ENCODE peak calls at places on chromosomes 5 and 9, in seven cellular contexts. One of them, this sample, is unnamed.

GRCh38 chr5:180491496-180491895 is 2.7 kb upstream of the CNOT6 start:
- DNase-seq in trophoblast cell: no peak
- DNase-seq in H1: no peak
- DNase-seq in neuronal stem cell: no peak
- DNase-seq in IMR-90: no peak
- DNase-seq in mesendoderm: peak; percentile 81
- DNase-seq in H9: peak; percentile 52
- DNase-seq in this sample: no peak

GRCh38 chr9:72394061-72394460 is 29.1 kb upstream of the ZFAND5 start:
- DNase-seq in mesendoderm: no peak
- DNase-seq in trophoblast cell: no peak
- DNase-seq in IMR-90: no peak
- DNase-seq in H9: no peak
- DNase-seq in neuronal stem cell: no peak
- DNase-seq in H1: no peak
- DNase-seq in this sample: no peak

GRCh38 chr5:124668353-124669299 is 77.8 kb downstream of the ZNF608 start:
- DNase-seq in H1: no peak
- DNase-seq in mesendoderm: no peak
- DNase-seq in IMR-90: no peak
- DNase-seq in trophoblast cell: no peak
- DNase-seq in H9: no peak
- DNase-seq in neuronal stem cell: no peak
- DNase-seq in this sample: no peak

GRCh38 chr5:146816775-146817387 is 61.7 kb downstream of the PPP2R2B start:
- DNase-seq in H9: peak; percentile 42
- DNase-seq in trophoblast cell: no peak
- DNase-seq in H1: no peak
- DNase-seq in mesendoderm: peak; percentile 43
- DNase-seq in neuronal stem cell: no peak
- DNase-seq in IMR-90: no peak
- DNase-seq in this sample: no peak

GRCh38 chr9:96176901-96177718 is 124.9 kb downstream of the HSD17B3 start:
- DNase-seq in trophoblast cell: no peak
- DNase-seq in H9: peak; percentile 56
- DNase-seq in mesendoderm: peak; percentile 46
- DNase-seq in neuronal stem cell: no peak
- DNase-seq in IMR-90: no peak
- DNase-seq in H1: no peak
- DNase-seq in this sample: no peak

GRCh38 chr9:83322438-83322837 is 215.8 kb downstream of the FRMD3 start:
- DNase-seq in neuronal stem cell: no peak
- DNase-seq in H9: no peak
- DNase-seq in trophoblast cell: no peak
- DNase-seq in H1: no peak
- DNase-seq in IMR-90: no peak
- DNase-seq in mesendoderm: peak; percentile 17
- DNase-seq in this sample: no peak

GRCh38 chr9:7216004-7216821 is 458.4 kb downstream of the KDM4C start:
- DNase-seq in mesendoderm: peak; percentile 21
- DNase-seq in neuronal stem cell: no peak
- DNase-seq in H9: no peak
- DNase-seq in IMR-90: peak; percentile 7
- DNase-seq in trophoblast cell: no peak
- DNase-seq in H1: no peak
- DNase-seq in this sample: peak; percentile 79

GRCh38 chr5:134406390-134406789 is 5.3 kb downstream of the CDKN2AIPNL start:
- DNase-seq in H1: no peak
- DNase-seq in H9: no peak
- DNase-seq in neuronal stem cell: no peak
- DNase-seq in IMR-90: peak; percentile 57
- DNase-seq in mesendoderm: no peak
- DNase-seq in trophoblast cell: peak; percentile 46
- DNase-seq in this sample: peak; percentile 14

GRCh38 chr9:126756876-126757415 is 47.9 kb upstream of the ZBTB43 start:
- DNase-seq in mesendoderm: no peak
- DNase-seq in neuronal stem cell: no peak
- DNase-seq in H1: no peak
- DNase-seq in H9: no peak
- DNase-seq in IMR-90: no peak
- DNase-seq in trophoblast cell: no peak
- DNase-seq in this sample: no peak

GRCh38 chr5:141245250-141245717 is at the start of gene PCDHB15:
- DNase-seq in trophoblast cell: no peak
- DNase-seq in neuronal stem cell: peak; percentile 39
- DNase-seq in mesendoderm: peak; percentile 82
- DNase-seq in H1: peak; percentile 83
- DNase-seq in IMR-90: no peak
- DNase-seq in H9: peak; percentile 65
- DNase-seq in this sample: peak; percentile 4

GRCh38 chr5:2732850-2733249 is 18.6 kb downstream of the IRX2 start:
- DNase-seq in H9: peak; percentile 10
- DNase-seq in IMR-90: no peak
- DNase-seq in mesendoderm: no peak
- DNase-seq in H1: no peak
- DNase-seq in trophoblast cell: no peak
- DNase-seq in neuronal stem cell: no peak
- DNase-seq in this sample: no peak

GRCh38 chr5:40446910-40447309 is 232.8 kb upstream of the PTGER4 start:
- DNase-seq in IMR-90: peak; percentile 92
- DNase-seq in H9: no peak
- DNase-seq in trophoblast cell: peak; percentile 48
- DNase-seq in H1: no peak
- DNase-seq in mesendoderm: peak; percentile 28
- DNase-seq in neuronal stem cell: no peak
- DNase-seq in this sample: peak; percentile 85

GRCh38 chr9:111456536-111456935 is 27.6 kb downstream of the ECPAS start:
- DNase-seq in neuronal stem cell: no peak
- DNase-seq in IMR-90: no peak
- DNase-seq in trophoblast cell: no peak
- DNase-seq in H9: no peak
- DNase-seq in H1: no peak
- DNase-seq in mesendoderm: peak; percentile 43
- DNase-seq in this sample: no peak

GRCh38 chr5:135880801-135881200 is 14.8 kb downstream of the IL9 start:
- DNase-seq in trophoblast cell: no peak
- DNase-seq in mesendoderm: no peak
- DNase-seq in IMR-90: no peak
- DNase-seq in neuronal stem cell: no peak
- DNase-seq in H9: no peak
- DNase-seq in H1: no peak
- DNase-seq in this sample: no peak

GRCh38 chr5:40410939-40411635 is 268.6 kb upstream of the PTGER4 start:
- DNase-seq in mesendoderm: no peak
- DNase-seq in neuronal stem cell: no peak
- DNase-seq in trophoblast cell: peak; percentile 37
- DNase-seq in H1: no peak
- DNase-seq in H9: no peak
- DNase-seq in IMR-90: peak; percentile 60
- DNase-seq in this sample: peak; percentile 70

GRCh38 chr5:172840778-172841154 is 6.7 kb downstream of the ERGIC1 start:
- DNase-seq in H1: no peak
- DNase-seq in H9: no peak
- DNase-seq in trophoblast cell: no peak
- DNase-seq in neuronal stem cell: no peak
- DNase-seq in IMR-90: no peak
- DNase-seq in mesendoderm: no peak
- DNase-seq in this sample: no peak

GRCh38 chr5:37668524-37669047 is 171.3 kb downstream of the GDNF start:
- DNase-seq in H9: no peak
- DNase-seq in trophoblast cell: peak; percentile 97
- DNase-seq in IMR-90: peak; percentile 100
- DNase-seq in H1: no peak
- DNase-seq in neuronal stem cell: no peak
- DNase-seq in mesendoderm: peak; percentile 93
- DNase-seq in this sample: peak; percentile 97

GRCh38 chr9:114342755-114343440 is 13.2 kb downstream of the ORM2 start:
- DNase-seq in IMR-90: no peak
- DNase-seq in H1: no peak
- DNase-seq in mesendoderm: no peak
- DNase-seq in trophoblast cell: no peak
- DNase-seq in neuronal stem cell: no peak
- DNase-seq in H9: no peak
- DNase-seq in this sample: no peak

GRCh38 chr9:126673689-126674364 is 60.1 kb downstream of the LMX1B start:
- DNase-seq in mesendoderm: no peak
- DNase-seq in neuronal stem cell: no peak
- DNase-seq in H1: no peak
- DNase-seq in H9: no peak
- DNase-seq in trophoblast cell: no peak
- DNase-seq in IMR-90: peak; percentile 2
- DNase-seq in this sample: peak; percentile 13

GRCh38 chr9:4327504-4328191 is 27.8 kb upstream of the GLIS3 start:
- DNase-seq in IMR-90: peak; percentile 78
- DNase-seq in H9: no peak
- DNase-seq in trophoblast cell: no peak
- DNase-seq in neuronal stem cell: no peak
- DNase-seq in H1: peak; percentile 52
- DNase-seq in mesendoderm: peak; percentile 50
- DNase-seq in this sample: peak; percentile 49

GRCh38 chr9:135879237-135879601 is 28.1 kb downstream of the CAMSAP1 start:
- DNase-seq in IMR-90: peak; percentile 45
- DNase-seq in neuronal stem cell: no peak
- DNase-seq in H9: no peak
- DNase-seq in H1: no peak
- DNase-seq in mesendoderm: no peak
- DNase-seq in trophoblast cell: no peak
- DNase-seq in this sample: no peak

GRCh38 chr9:135879619-135880018 is 27.7 kb downstream of the CAMSAP1 start:
- DNase-seq in trophoblast cell: no peak
- DNase-seq in H9: no peak
- DNase-seq in neuronal stem cell: no peak
- DNase-seq in H1: no peak
- DNase-seq in IMR-90: no peak
- DNase-seq in mesendoderm: no peak
- DNase-seq in this sample: no peak

GRCh38 chr9:135884328-135885035 is 22.9 kb downstream of the CAMSAP1 start:
- DNase-seq in H1: no peak
- DNase-seq in trophoblast cell: no peak
- DNase-seq in mesendoderm: no peak
- DNase-seq in neuronal stem cell: no peak
- DNase-seq in H9: no peak
- DNase-seq in IMR-90: peak; percentile 86
- DNase-seq in this sample: peak; percentile 85

GRCh38 chr9:135883410-135884089 is 23.8 kb downstream of the CAMSAP1 start:
- DNase-seq in neuronal stem cell: no peak
- DNase-seq in H9: no peak
- DNase-seq in H1: no peak
- DNase-seq in trophoblast cell: no peak
- DNase-seq in mesendoderm: no peak
- DNase-seq in IMR-90: no peak
- DNase-seq in this sample: no peak

GRCh38 chr9:135882011-135882410 is 25.3 kb downstream of the CAMSAP1 start:
- DNase-seq in H1: no peak
- DNase-seq in H9: no peak
- DNase-seq in neuronal stem cell: no peak
- DNase-seq in mesendoderm: peak; percentile 59
- DNase-seq in IMR-90: no peak
- DNase-seq in trophoblast cell: peak; percentile 81
- DNase-seq in this sample: no peak
- H2AK5ac ChIP-seq in H1: no peak overlapping the region
- H2AK5ac ChIP-seq in H9: no peak overlapping the region
- H2AK5ac ChIP-seq in neuronal stem cell: no peak overlapping the region
- H2AK5ac ChIP-seq in mesendoderm: no peak overlapping the region
- H2AK5ac ChIP-seq in IMR-90: no peak overlapping the region
- H2AK5ac ChIP-seq in trophoblast cell: no peak overlapping the region
- H2AK5ac ChIP-seq in this sample: no peak overlapping the region

DNA sequence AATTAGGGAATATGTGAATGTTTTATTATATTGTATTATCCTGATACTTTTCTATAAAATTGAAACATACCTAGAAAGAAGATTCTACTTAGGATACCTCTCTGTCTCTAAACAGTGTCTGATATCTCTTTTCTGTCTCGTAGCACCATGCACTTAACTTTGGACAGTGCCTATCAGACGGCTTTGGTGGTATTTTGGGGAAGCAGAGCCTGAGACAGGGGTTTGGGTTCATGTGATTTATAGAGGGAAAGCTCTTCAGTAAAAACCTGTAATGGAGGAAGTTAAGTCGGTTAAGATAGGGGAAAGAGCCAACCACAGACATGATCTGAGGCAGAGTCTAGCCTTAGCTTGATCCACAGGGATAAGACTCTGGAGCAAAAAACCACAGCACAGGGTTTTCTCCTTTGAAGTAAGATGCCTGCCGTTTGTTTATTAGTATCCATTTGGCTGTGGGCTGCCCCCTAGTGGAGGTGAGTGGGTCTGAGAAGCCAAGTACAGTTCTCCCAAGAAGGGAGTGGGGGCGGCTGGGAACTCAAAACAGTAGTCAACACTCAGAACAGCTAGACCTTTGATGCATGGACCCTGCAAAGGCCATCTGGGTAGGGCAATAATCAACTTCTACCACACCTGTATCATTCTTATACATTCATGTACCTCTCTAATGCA is 141.2 kb upstream of the ASTN2 start:
- DNase-seq in H9: peak; percentile 84
- DNase-seq in mesendoderm: peak; percentile 85
- DNase-seq in trophoblast cell: peak; percentile 50
- DNase-seq in neuronal stem cell: peak; percentile 17
- DNase-seq in H1: peak; percentile 89
- DNase-seq in IMR-90: no peak
- DNase-seq in this sample: peak; percentile 10
- H3K4ac ChIP-seq in H9: no peak overlapping the region
- H3K4ac ChIP-seq in mesendoderm: no peak overlapping the region
- H3K4ac ChIP-seq in trophoblast cell: no peak overlapping the region
- H3K4ac ChIP-seq in neuronal stem cell: no peak overlapping the region
- H3K4ac ChIP-seq in H1: no peak overlapping the region
- H3K4ac ChIP-seq in IMR-90: no peak overlapping the region
- H3K4ac ChIP-seq in this sample: no peak overlapping the region

GRCh38 chr9:35333551-35333950 is 156.4 kb upstream of the RUSC2 start:
- DNase-seq in H9: no peak
- DNase-seq in mesendoderm: no peak
- DNase-seq in H1: no peak
- DNase-seq in trophoblast cell: peak; percentile 50
- DNase-seq in IMR-90: peak; percentile 86
- DNase-seq in neuronal stem cell: no peak
- DNase-seq in this sample: peak; percentile 52
- H2AK5ac ChIP-seq in H9: no peak overlapping the region
- H2AK5ac ChIP-seq in mesendoderm: no peak overlapping the region
- H2AK5ac ChIP-seq in H1: no peak overlapping the region
- H2AK5ac ChIP-seq in trophoblast cell: no peak overlapping the region
- H2AK5ac ChIP-seq in IMR-90: no peak overlapping the region
- H2AK5ac ChIP-seq in neuronal stem cell: no peak overlapping the region
- H2AK5ac ChIP-seq in this sample: no peak overlapping the region

DNA sequence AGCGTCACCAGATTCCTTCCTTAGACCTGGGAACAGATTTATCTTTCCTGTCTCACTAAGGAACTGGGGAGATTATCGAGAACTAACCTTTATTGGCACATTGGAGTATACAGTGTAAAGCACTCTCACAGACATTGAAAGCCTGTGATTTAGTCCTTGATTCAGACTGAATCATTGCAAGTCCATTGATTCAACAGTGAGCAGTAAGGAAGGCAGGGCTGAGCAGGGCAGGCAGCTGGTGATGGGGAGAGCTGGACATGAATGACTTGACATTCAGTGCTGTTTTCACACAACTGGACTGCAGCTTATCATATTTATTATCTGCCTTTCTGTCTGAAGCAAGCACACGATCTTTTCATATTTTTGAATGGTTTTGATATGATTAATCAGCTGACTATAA is 16.2 kb downstream of the ISOC1 start:
- DNase-seq in IMR-90: peak; percentile 25
- DNase-seq in mesendoderm: no peak
- DNase-seq in trophoblast cell: no peak
- DNase-seq in H9: no peak
- DNase-seq in H1: no peak
- DNase-seq in neuronal stem cell: no peak
- DNase-seq in this sample: no peak
- H3K4ac ChIP-seq in IMR-90: no peak overlapping the region
- H3K4ac ChIP-seq in mesendoderm: no peak overlapping the region
- H3K4ac ChIP-seq in trophoblast cell: no peak overlapping the region
- H3K4ac ChIP-seq in H9: no peak overlapping the region
- H3K4ac ChIP-seq in H1: no peak overlapping the region
- H3K4ac ChIP-seq in neuronal stem cell: no peak overlapping the region
- H3K4ac ChIP-seq in this sample: no peak overlapping the region

GRCh38 chr9:128899566-128900322 is 17.8 kb downstream of the LRRC8A start:
- DNase-seq in mesendoderm: no peak
- DNase-seq in H1: no peak
- DNase-seq in IMR-90: no peak
- DNase-seq in trophoblast cell: no peak
- DNase-seq in H9: no peak
- DNase-seq in neuronal stem cell: no peak
- DNase-seq in this sample: peak; percentile 22
- H2AK5ac ChIP-seq in mesendoderm: no peak overlapping the region
- H2AK5ac ChIP-seq in H1: no peak overlapping the region
- H2AK5ac ChIP-seq in IMR-90: no peak overlapping the region
- H2AK5ac ChIP-seq in trophoblast cell: no peak overlapping the region
- H2AK5ac ChIP-seq in H9: no peak overlapping the region
- H2AK5ac ChIP-seq in neuronal stem cell: no peak overlapping the region
- H2AK5ac ChIP-seq in this sample: peak overlapping the region; percentile 95